ENCODE peak calls at places on chromosomes 4 and X, in six cellular contexts. E is NT2/D1, Y is OCI-LY7, C is IMR-90, T is GM12865, O is PC-3. V is an unnamed sample.

GRCh38 chrX:18434896-18435295 is 9.5 kb downstream of the CDKL5 start:
- DNase-seq in E (no peak), Y (no peak), T (no peak), C (no peak), O (peak), V (no peak)

GRCh38 chr4:117311215-117311614 is 225.8 kb upstream of the TRAM1L1 start:
- DNase-seq in C (no peak), E (no peak), O (no peak), Y (no peak), T (no peak), V (no peak)

GRCh38 chr4:24800273-24800880 is 5.0 kb downstream of the SOD3 start:
- DNase-seq in Y (no peak), E (no peak), T (no peak), C (no peak), O (no peak), V (peak)

GRCh38 chr4:111323496-111323895 is 700.6 kb upstream of the PITX2 start:
- DNase-seq in O (peak), E (no peak), Y (no peak), T (no peak), C (peak), V (no peak)

GRCh38 chr4:135050086-135050717 is 848.6 kb upstream of the PABPC4L start:
- DNase-seq in Y (no peak), O (no peak), E (no peak), C (no peak), T (no peak), V (no peak)

GRCh38 chr4:159035570-159035969 is 67.3 kb upstream of the RAPGEF2 start:
- DNase-seq in C (no peak), E (no peak), T (peak), Y (no peak), O (no peak), V (no peak)

GRCh38 chr4:7167706-7168105 is 24.6 kb upstream of the SORCS2 start:
- DNase-seq in T (no peak), O (peak), C (no peak), Y (no peak), E (no peak), V (peak)

GRCh38 chr4:154838694-154839093 is 57.6 kb downstream of the RBM46 start:
- DNase-seq in Y (no peak), E (no peak), T (no peak), C (no peak), O (no peak), V (no peak)

GRCh38 chrX:53882331-53882730 is 161.9 kb downstream of the PHF8 start:
- DNase-seq in O (peak), E (no peak), T (no peak), C (peak), Y (no peak), V (no peak)

GRCh38 chr4:3677671-3678070 is 88.5 kb upstream of the ADRA2C start:
- DNase-seq in T (no peak), Y (peak), O (no peak), C (no peak), E (no peak), V (no peak)

GRCh38 chr4:18398661-18399060 is 377.1 kb upstream of the LCORL start:
- DNase-seq in E (no peak), O (no peak), C (no peak), Y (no peak), T (no peak), V (no peak)

GRCh38 chr4:52660643-52661042 is 1.5 kb upstream of the USP46 start:
- DNase-seq in T (no peak), E (no peak), Y (no peak), O (no peak), C (no peak), V (peak)
- H3K4me3 ChIP-seq in T (no peak), E (no peak), Y (no peak), O (peak), C (no peak), V (no peak)

GRCh38 chr4:163395055-163395454 is 51.4 kb downstream of the NPY5R start:
- DNase-seq in Y (no peak), O (no peak), E (no peak), C (peak), T (no peak), V (no peak)

GRCh38 chr4:163392328-163392727 is 48.6 kb downstream of the NPY5R start:
- DNase-seq in E (no peak), O (no peak), T (no peak), C (no peak), Y (no peak), V (no peak)

GRCh38 chr4:163398238-163398637 is 54.5 kb downstream of the NPY5R start:
- DNase-seq in O (no peak), Y (no peak), T (no peak), E (no peak), C (no peak), V (no peak)

GRCh38 chr4:163393471-163393870 is 49.8 kb downstream of the NPY5R start:
- DNase-seq in Y (no peak), C (no peak), T (no peak), E (no peak), O (no peak), V (no peak)

DNA sequence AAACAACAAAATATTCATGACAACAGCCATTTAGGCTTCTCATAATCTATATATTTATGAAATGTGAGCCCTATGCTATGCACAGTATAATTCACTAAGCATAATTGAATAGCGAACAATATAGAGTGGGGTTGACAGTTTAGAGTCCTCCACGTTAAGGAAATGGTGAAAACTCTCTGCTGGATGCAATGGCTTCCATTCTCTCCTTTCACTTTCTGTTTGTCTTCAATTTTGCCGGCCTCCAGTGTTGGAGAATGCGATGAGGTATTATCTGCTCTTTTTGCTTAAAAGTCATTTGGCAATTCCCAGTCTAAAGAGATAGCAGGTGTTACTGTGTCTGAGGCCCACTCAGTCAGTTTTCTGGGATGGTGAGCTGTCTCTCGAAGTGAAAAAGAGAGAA is 52.1 kb downstream of the NPY5R start:
- DNase-seq in C (no peak), O (no peak), T (no peak), E (no peak), Y (no peak), V (no peak)
- H3K4me3 ChIP-seq in C (peak), O (peak), T (no peak), E (no peak), Y (no peak), V (peak)

DNA sequence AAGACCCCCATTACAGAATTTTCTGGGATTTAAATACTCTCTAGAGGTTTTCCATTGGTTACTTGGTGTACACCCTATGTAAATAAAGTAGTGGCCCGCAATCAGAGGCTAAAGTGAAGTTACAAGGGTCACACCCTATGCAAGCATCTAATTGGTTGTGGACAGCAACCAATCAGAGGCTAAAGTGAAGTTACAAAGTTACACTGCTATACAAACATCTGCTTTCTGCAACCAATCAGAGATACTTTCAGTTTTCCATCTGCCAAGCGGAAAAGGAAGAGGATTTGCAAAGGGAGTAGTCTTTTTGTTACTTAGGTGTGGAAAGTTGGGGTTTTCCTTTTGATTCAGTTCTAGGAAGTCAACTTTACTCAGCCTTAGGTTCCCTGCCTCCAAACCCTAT is 2.0 kb upstream of the ATRX start:
- DNase-seq in C (peak), T (peak), E (no peak), O (no peak), Y (peak), V (no peak)
- H3K4me3 ChIP-seq in C (no peak), T (no peak), E (no peak), O (no peak), Y (no peak), V (no peak)

DNA sequence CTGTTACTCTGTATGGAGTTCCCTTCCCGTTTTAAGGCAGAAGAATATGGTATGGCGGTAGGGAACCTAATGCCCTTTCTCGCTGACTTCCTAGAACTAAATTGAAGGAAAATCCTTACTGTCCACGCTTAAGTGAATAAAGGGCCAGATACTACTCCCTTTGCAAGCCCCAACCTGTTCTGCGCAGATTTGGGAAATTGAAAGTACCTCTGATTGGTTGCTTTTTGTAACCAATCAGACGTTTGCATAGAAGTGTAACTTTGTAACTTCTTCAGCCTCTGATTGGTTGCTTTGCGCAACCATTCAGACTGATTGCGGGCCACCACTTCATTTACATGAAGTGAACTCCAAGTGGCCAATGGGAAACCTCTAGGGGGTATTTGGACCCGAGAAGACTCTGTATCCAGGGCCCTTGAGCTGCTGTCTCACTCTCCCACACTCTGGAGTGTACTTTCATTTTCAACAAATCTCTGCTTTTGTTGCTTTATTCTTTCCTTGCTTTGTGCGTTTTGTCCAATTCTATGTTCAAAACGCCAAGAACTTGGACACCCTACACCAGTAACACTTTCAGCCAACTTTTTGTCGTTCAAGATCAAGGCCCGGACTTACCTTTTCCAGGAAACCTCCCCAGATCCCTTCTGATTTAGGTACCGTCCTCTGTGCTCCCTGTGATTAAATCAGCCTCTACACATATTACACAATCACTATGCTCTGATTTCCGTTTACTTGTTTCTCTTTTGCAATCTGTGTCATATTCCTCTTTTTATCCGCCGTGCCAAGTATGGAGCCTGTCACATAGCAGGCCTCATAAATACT is 1.0 kb upstream of the TMEM33 start:
- DNase-seq in T (no peak), Y (no peak), E (no peak), O (no peak), C (no peak), V (no peak)
- H3K4me3 ChIP-seq in T (peak), Y (peak), E (no peak), O (peak), C (no peak), V (peak)

DNA sequence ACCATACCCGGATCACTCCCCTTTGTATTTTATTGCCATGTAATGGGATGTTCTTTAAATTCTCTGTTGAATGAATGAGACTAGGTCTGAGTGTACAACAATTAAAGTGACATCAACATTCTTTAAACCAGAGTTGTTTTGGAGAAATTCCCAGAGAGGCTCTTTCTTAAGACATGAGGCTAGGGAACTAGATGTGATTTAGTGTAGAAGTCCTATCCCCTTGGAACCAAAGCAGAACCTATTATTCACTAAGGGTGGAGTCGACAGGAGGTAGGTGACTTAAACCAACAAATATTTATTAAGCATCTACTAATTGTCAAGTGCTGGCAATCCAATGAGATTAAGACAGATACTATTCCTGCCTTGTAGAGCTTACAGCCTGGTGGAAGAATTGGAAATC is 1.7 kb downstream of the EIF1AX start:
- DNase-seq in E (no peak), C (peak), Y (no peak), T (no peak), O (peak), V (peak)
- H3K4me3 ChIP-seq in E (peak), C (peak), Y (peak), T (peak), O (peak), V (peak)

DNA sequence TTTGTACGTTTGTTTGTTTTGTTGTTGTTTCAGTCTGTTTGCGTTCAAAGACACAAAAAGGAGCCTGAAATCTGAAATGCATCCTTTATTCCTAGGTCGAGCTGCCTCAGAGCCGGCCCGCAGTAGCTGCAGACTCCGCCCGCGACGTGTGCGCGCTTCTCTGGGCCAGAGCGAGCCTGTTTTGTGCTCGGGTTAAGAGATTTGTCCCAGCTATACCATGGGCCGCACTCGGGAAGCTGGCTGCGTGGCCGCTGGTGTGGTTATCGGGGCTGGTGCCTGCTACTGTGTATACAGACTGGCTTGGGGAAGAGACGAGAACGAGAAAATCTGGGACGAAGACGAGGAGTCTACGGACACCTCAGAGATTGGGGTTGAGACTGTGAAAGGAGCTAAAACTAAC is 2.4 kb downstream of the ARMCX1 start:
- DNase-seq in O (no peak), C (no peak), Y (no peak), T (no peak), E (no peak), V (no peak)
- H3K4me3 ChIP-seq in O (no peak), C (no peak), Y (no peak), T (no peak), E (no peak), V (no peak)